ENCODE peak calls at places on chromosomes 12 and 14, in four cellular contexts. H, Y, R and N are unnamed samples.

GRCh38 chr12:82358200-82359114 is at the start of the genes CCDC59 and METTL25:
- DNase-seq in H (peak; percentile 97), Y (peak; percentile 98), R (peak; percentile 98), N (peak; percentile 99)

GRCh38 chr12:88746386-88746785 is 166.1 kb upstream of the KITLG start:
- DNase-seq in H (no peak), Y (no peak), R (no peak), N (no peak)

GRCh38 chr12:48542300-48542928 is 17.0 kb downstream of the OR8S1 start:
- DNase-seq in H (peak; percentile 2), Y (peak; percentile 25), R (no peak), N (peak; percentile 53)

GRCh38 chr14:90490727-90491050 is 93.9 kb downstream of the CALM1 start:
- DNase-seq in H (no peak), Y (no peak), R (no peak), N (no peak)

GRCh38 chr14:23148596-23149249 is 29.7 kb upstream of the CEBPE start:
- DNase-seq in H (peak; percentile 27), Y (no peak), R (no peak), N (no peak)

GRCh38 chr12:131102991-131103609 is 149.4 kb downstream of the ADGRD1 start:
- DNase-seq in H (no peak), Y (no peak), R (peak; percentile 48), N (no peak)

GRCh38 chr12:46459111-46459510 is 86.5 kb upstream of the SLC38A2 start:
- DNase-seq in H (peak; percentile 89), Y (no peak), R (no peak), N (no peak)

GRCh38 chr12:15834575-15834974 is 45.4 kb upstream of the EPS8 start:
- DNase-seq in H (peak; percentile 16), Y (no peak), R (no peak), N (no peak)

GRCh38 chr12:12983420-12984035 is 16.5 kb downstream of the HEBP1 start:
- DNase-seq in H (peak; percentile 39), Y (peak; percentile 58), R (no peak), N (peak; percentile 42)

GRCh38 chr12:111304642-111305071 is 64.2 kb downstream of the PHETA1 start:
- DNase-seq in H (no peak), Y (no peak), R (no peak), N (no peak)

DNA sequence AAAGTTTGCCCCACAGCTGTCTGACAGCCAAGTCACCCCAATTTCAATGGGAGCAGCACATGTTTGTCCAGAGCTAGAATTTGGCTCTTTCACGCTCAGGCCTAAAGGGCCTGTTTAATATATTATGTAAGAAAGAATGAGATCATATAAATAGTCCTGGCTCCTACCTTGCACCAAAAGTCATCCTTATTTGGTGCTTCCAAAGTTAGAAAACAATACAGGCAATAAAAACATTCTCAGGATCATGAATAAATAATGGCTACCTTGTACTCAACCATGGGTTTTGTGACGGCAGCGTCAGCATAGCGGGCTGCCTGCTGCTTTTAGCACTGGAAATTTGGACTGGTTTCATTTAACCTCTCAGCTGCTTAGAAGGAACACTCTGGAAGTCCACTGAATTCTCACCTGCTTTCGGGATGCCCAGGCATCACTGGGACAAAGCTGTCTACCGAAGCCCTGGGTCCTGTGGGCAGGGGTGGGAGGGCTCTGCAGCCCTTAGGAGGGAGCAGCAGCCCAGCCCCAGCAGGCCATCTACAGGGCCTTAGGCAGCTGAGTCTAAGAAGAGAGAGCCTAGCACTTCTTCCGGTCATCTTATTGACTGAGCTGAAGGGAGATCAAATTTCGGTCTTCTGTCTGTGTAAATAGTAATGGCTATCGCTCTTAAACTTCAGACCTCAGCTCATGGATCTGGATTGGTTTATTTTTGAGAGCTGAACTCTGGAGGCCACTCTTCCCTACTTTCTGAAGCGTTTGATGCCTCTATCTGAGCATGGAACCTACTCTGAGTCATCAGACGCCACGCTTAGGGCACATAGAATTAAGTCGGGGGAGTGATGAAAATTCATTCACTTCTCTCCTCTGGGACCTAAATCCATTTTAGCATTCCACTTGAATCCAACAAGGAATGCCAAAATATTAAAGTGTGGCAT is 106.5 kb downstream of the SAMD4A start:
- DNase-seq in H (no peak), Y (no peak), R (no peak), N (no peak)
- H3K4me1 ChIP-seq in H (peaks cover 57% of the 10 kb centered on the region), Y (peaks cover 32% of the 10 kb centered on the region), R (peaks cover 61% of the 10 kb centered on the region), N (no peaks in the 10 kb centered on the region)

GRCh38 chr14:103091041-103091882 is 3.3 kb upstream of the EXOC3L4 start:
- DNase-seq in H (no peak), Y (peak; percentile 83), R (no peak), N (peak; percentile 82)
- TF ChIP-seq CTCF in H (no peak), Y (peak; percentile 54), R (peak; percentile 8), N (peak; percentile 52)

GRCh38 chr12:41511247-41511646 is 323.1 kb downstream of the PDZRN4 start:
- DNase-seq in H (peak; percentile 64), Y (no peak), R (no peak), N (no peak)
- H3K27ac ChIP-seq in H (no peak overlapping the region), Y (no peak overlapping the region), R (no peak overlapping the region), N (no peak overlapping the region)

GRCh38 chr12:104485651-104486341 is 29.0 kb downstream of the CHST11 start:
- DNase-seq in H (no peak), Y (no peak), R (no peak), N (no peak)
- H3K4me1 ChIP-seq in H (peaks cover 8% of the 10 kb centered on the region), Y (peaks cover 5% of the 10 kb centered on the region), R (peaks cover 8% of the 10 kb centered on the region), N (no peaks in the 10 kb centered on the region)

GRCh38 chr12:21659383-21659782 is 1.7 kb upstream of the LDHB start:
- DNase-seq in H (no peak), Y (no peak), R (no peak), N (no peak)
- TF ChIP-seq CTCF in H (no peak), Y (no peak), R (no peak), N (no peak)

GRCh38 chr12:51813931-51814310 is 34.6 kb downstream of the FIGNL2 start:
- DNase-seq in H (no peak), Y (no peak), R (no peak), N (no peak)

GRCh38 chr12:51815571-51815970 is 32.9 kb downstream of the FIGNL2 start:
- DNase-seq in H (no peak), Y (no peak), R (no peak), N (no peak)

GRCh38 chr12:51811203-51811805 is 37.2 kb downstream of the FIGNL2 start:
- DNase-seq in H (no peak), Y (no peak), R (no peak), N (no peak)

GRCh38 chr12:51814311-51815088 is 34.0 kb downstream of the FIGNL2 start:
- DNase-seq in H (peak; percentile 62), Y (peak; percentile 90), R (peak; percentile 76), N (peak; percentile 87)

DNA sequence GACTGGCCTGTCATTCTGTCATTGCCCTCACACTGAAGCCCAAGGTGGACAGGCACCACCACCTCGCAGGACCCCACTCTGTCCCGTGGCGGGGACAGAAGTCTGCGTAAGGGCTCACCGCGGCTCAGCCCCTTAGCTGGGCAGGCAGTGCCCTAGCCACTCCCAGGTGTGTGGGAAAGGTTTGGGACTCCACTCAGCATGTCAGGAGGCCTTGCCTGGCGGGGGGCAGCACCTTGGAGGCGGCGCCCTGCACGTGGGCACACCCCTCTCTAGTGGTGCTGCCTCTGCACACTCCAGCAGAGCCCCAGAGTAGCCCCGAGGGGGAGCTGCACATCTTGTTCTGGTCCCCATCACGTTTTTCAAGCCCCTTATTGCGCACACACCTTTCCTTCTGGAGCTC is 35.6 kb downstream of the FIGNL2 start:
- DNase-seq in H (no peak), Y (no peak), R (no peak), N (no peak)
- H3K27ac ChIP-seq in H (no peak overlapping the region), Y (no peak overlapping the region), R (no peak overlapping the region), N (no peak overlapping the region)

GRCh38 chr14:85519661-85520305 is 10.2 kb upstream of the FLRT2 start:
- DNase-seq in H (no peak), Y (peak; percentile 28), R (no peak), N (no peak)
- H3K4me1 ChIP-seq in H (peaks cover 6% of the 10 kb centered on the region), Y (peaks cover 28% of the 10 kb centered on the region), R (no peaks in the 10 kb centered on the region), N (no peaks in the 10 kb centered on the region)

GRCh38 chr12:54414191-54414525 is 4.9 kb downstream of the ITGA5 start:
- DNase-seq in H (no peak), Y (no peak), R (no peak), N (no peak)

GRCh38 chr12:54413284-54414190 is 5.5 kb downstream of the ITGA5 start:
- DNase-seq in H (peak; percentile 26), Y (no peak), R (peak; percentile 83), N (peak; percentile 54)

GRCh38 chr12:54411398-54412241 is 7.4 kb downstream of the ITGA5 start:
- DNase-seq in H (peak; percentile 89), Y (peak; percentile 46), R (peak; percentile 91), N (no peak)

GRCh38 chr12:54412786-54413185 is 6.3 kb downstream of the ITGA5 start:
- DNase-seq in H (no peak), Y (no peak), R (peak; percentile 69), N (no peak)

DNA sequence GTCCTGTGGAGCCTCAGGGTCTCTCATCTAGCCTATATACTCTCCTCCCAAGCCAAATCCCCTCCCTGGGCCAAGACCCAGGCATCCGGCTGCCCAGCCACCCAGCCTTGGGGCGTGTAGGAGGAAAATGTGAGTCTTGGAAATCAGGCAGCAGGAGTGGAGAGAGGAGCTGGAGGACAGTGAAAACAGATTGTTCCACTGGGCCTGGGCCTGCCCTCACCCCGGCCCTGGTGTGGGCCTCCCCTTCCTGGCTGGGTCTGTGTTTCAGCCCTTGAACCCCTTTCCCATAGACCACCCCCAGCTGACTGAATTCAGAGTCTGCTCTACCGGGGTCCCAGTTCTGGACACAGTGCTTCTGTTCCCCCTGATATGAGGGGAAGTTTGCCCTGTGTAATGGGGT is 6.7 kb downstream of the ITGA5 start:
- DNase-seq in H (no peak), Y (no peak), R (peak; percentile 69), N (no peak)
- TF ChIP-seq CTCF in H (no peak), Y (no peak), R (no peak), N (no peak)

GRCh38 chr12:93426406-93426805 is 15.3 kb downstream of the UBE2N start:
- DNase-seq in H (no peak), Y (no peak), R (no peak), N (no peak)
- H3K27ac ChIP-seq in H (no peak overlapping the region), Y (no peak overlapping the region), R (peak overlapping the region; percentile 31), N (no peak overlapping the region)

GRCh38 chr14:61718039-61718438 is 22.7 kb downstream of the HIF1A start:
- DNase-seq in H (no peak), Y (no peak), R (no peak), N (no peak)

GRCh38 chr14:61716956-61717355 is 21.6 kb downstream of the HIF1A start:
- DNase-seq in H (no peak), Y (no peak), R (no peak), N (no peak)

GRCh38 chr14:61724133-61724532 is 28.8 kb downstream of the HIF1A start:
- DNase-seq in H (no peak), Y (no peak), R (no peak), N (no peak)

GRCh38 chr14:61720302-61720677 is 25.0 kb downstream of the HIF1A start:
- DNase-seq in H (peak; percentile 39), Y (peak; percentile 14), R (no peak), N (no peak)

GRCh38 chr14:61719344-61720301 is 24.3 kb downstream of the HIF1A start:
- DNase-seq in H (no peak), Y (no peak), R (no peak), N (no peak)
- H3K4me1 ChIP-seq in H (peaks cover 7% of the 10 kb centered on the region), Y (no peaks in the 10 kb centered on the region), R (peaks cover 6% of the 10 kb centered on the region), N (no peaks in the 10 kb centered on the region)